ENCODE peak calls at places on chromosomes 13 and 19, in ten cellular contexts. I, G, K, R, U, Q, B, L, F and M are unnamed samples. For H3K9me3, the result is how much of the 10 kb centered on the place peaks cover.

GRCh38 chr13:108859202-108860012 is 230.0 kb downstream of the MYO16 start:
- DNase-seq in K (peak), Q (no peak), B (no peak), F (no peak), R (peak), U (no peak), G (no peak), L (no peak), I (no peak), M (peak)

GRCh38 chr13:98487522-98487921 is 89.4 kb downstream of the STK24 start:
- DNase-seq in U (no peak), L (peak), K (no peak), G (peak), Q (no peak), I (no peak), F (no peak), R (no peak), B (no peak), M (no peak)

GRCh38 chr19:2986951-2987491 is 9.7 kb downstream of the TLE6 start:
- DNase-seq in G (no peak), K (no peak), U (no peak), F (no peak), Q (no peak), B (no peak), I (no peak), L (peak), R (no peak), M (no peak)

GRCh38 chr19:2512523-2513431 is 36.9 kb downstream of the GADD45B start:
- DNase-seq in U (no peak), I (no peak), L (no peak), G (no peak), K (no peak), Q (no peak), R (no peak), F (peak), B (no peak), M (no peak)

GRCh38 chr19:29263305-29264080 is 50.5 kb upstream of the UQCRFS1 start:
- DNase-seq in I (no peak), K (peak), G (peak), B (no peak), F (no peak), R (no peak), Q (peak), L (peak), U (no peak), M (no peak)

GRCh38 chr19:49210108-49210900 is 52.7 kb downstream of the TRPM4 start:
- DNase-seq in K (peak), G (peak), F (no peak), R (no peak), L (peak), B (no peak), Q (peak), U (no peak), I (no peak), M (no peak)

GRCh38 chr19:27974082-27974513 is 1238.9 kb downstream of the UQCRFS1 start:
- DNase-seq in L (peak), I (no peak), Q (peak), F (no peak), B (no peak), U (no peak), G (peak), K (peak), R (no peak), M (peak)

GRCh38 chr13:107642841-107643240 is 572.5 kb downstream of the LIG4 start:
- DNase-seq in U (no peak), R (peak), L (no peak), B (no peak), Q (no peak), F (no peak), G (no peak), K (no peak), I (no peak), M (no peak)

GRCh38 chr19:13981467-13981866 is 24.7 kb downstream of the RFX1 start:
- DNase-seq in Q (no peak), K (no peak), R (no peak), F (no peak), B (no peak), U (no peak), L (no peak), G (no peak), I (no peak), M (no peak)

GRCh38 chr13:104962411-104962810 is 1573.1 kb downstream of the EFNB2 start:
- DNase-seq in U (no peak), L (no peak), F (no peak), I (no peak), K (no peak), B (no peak), Q (no peak), R (no peak), G (no peak), M (no peak)

GRCh38 chr19:14320253-14320652 is 61.0 kb upstream of the ADGRE5 start:
- DNase-seq in R (no peak), I (no peak), L (no peak), Q (no peak), K (no peak), F (no peak), B (no peak), G (no peak), U (no peak), M (no peak)

GRCh38 chr19:18007939-18008673 is at the start of gene ARRDC2:
- DNase-seq in Q (peak), I (peak), G (peak), L (peak), B (peak), R (peak), F (peak), K (peak), U (no peak), M (peak)

GRCh38 chr19:7597689-7598088 is 2.0 kb downstream of the CAMSAP3 start:
- DNase-seq in U (no peak), Q (no peak), L (no peak), B (no peak), K (no peak), I (no peak), F (no peak), G (no peak), R (no peak), M (no peak)

GRCh38 chr13:48775285-48775684 is 121.6 kb downstream of the CYSLTR2 start:
- DNase-seq in F (no peak), G (no peak), B (no peak), L (no peak), K (no peak), I (no peak), Q (no peak), U (no peak), R (no peak), M (peak)

GRCh38 chr19:31664096-31664495 is 314.9 kb upstream of the TSHZ3 start:
- DNase-seq in K (no peak), L (no peak), U (no peak), F (no peak), B (no peak), I (no peak), Q (no peak), R (no peak), G (no peak), M (no peak)

GRCh38 chr19:57025491-57025890 is 94.3 kb upstream of the USP29 start:
- DNase-seq in Q (no peak), L (no peak), R (no peak), K (no peak), U (no peak), B (no peak), G (no peak), I (no peak), F (no peak), M (no peak)
- H3K9me3 ChIP-seq in Q (under half), L (half or more), R (under half), K (under half), U (under half), B (under half), G (under half), I (under half), F (under half), M (under half)

DNA sequence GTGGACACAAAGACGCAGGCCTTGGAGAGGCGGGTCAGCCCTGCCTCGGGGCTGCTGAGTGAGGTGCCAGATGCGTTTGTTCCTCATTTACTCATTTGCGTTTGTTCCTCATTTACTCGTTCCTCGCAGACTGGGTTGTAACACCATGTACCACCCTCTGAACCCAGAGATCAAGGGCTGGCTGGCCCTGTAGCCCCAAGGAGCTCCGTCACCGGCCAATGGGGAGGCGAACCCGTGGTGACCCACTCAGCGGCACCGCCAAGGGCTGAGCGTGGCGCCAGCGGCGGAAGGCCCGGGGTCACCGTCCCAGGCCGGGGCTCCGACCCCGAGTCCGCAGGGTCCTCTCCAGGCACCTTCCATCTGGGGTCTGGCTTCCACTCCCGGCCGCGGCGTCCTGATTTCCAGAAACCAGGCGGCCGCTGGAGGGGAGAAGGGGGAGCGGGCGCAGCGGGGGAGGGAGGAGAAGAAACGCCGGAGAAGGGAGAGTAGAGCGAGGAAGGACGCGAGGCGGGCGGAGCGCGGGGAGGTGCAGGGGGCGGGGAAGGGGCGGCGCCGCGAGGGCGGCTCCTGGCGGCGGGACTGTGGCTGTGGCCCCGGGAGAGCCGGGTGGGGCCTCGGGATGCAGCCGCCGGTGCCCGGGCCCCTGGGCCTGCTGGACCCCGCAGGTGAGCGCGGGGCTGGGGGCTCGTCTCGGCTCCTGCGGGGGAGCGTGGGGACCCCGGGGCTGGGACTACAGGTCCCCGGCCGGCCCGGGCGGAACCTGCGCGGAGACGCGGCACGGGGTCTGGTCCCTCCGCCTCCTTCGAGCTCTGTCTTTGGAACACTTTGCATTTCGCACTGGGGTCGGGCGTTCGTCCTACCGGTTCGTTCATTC is at the start of gene TMEM255B:
- DNase-seq in U (peak), I (no peak), R (peak), Q (peak), F (peak), B (peak), L (peak), G (peak), K (peak), M (peak)
- TF ChIP-seq CTCF in U (no peak), I (peak), R (no peak), Q (peak), F (peak), B (no peak), L (peak), G (no peak), K (no peak), M (no peak)

GRCh38 chr19:51921949-51922348 is 5.3 kb upstream of the ZNF613 start:
- DNase-seq in F (no peak), U (no peak), I (no peak), B (no peak), Q (no peak), G (no peak), R (no peak), L (peak), K (no peak), M (no peak)

GRCh38 chr19:51915324-51915867 is 10.6 kb upstream of the ZNF649 start:
- DNase-seq in G (no peak), L (no peak), U (no peak), F (no peak), R (no peak), B (no peak), K (no peak), I (no peak), Q (no peak), M (no peak)

GRCh38 chr19:51916167-51916566 is 11.1 kb upstream of the ZNF613 start:
- DNase-seq in L (no peak), G (no peak), K (no peak), F (no peak), R (no peak), I (no peak), B (no peak), Q (no peak), U (no peak), M (no peak)

GRCh38 chr19:51919606-51920005 is 7.7 kb upstream of the ZNF613 start:
- DNase-seq in G (no peak), K (no peak), I (no peak), R (no peak), U (no peak), F (no peak), B (no peak), Q (no peak), L (no peak), M (no peak)
- H3K9me3 ChIP-seq in G (under half), K (half or more), I (under half), R (under half), U (under half), F (half or more), B (half or more), Q (under half), L (half or more), M (under half)

DNA sequence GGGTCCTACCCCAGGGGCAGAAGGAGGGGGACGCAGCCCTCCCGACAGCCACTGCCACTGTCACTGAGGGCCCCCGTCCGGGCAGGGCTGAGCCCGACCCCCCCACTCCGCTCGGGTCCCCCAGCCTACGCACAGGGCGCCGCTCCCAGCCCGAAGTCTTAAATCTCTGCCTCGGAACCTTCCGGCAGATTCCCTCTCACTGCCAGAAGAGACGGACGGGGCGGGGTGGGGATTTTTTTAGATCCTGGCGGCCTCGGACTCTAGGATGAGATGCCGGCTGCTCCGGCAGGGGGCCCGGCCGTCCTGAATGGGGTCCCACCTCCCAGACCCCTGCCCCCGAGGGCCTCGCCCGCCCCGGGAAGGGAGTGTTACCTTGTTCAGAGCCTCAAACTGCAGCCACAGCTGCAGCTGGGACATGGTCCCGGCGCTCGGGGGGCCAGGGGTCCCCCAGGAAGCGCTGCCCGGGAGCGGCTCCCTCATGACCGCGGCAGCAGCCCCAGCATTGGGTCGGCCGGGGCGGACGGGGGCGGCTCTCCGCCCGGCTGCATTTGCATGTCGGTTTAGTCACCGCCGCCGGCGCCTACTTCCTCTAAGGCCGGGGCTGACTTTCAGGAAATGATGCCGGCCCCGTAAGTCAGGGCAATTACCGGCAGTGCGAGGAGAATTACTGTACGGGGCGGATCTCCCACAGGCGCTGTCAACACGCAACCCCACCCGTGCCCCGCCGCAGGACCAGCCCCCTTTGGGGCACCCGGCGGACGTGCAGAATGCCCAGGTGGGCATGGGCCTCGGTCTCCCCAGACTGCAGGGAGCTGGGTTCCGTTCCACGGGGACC is 28.1 kb downstream of the GPX4 start:
- DNase-seq in I (no peak), B (peak), Q (peak), F (peak), K (peak), L (peak), R (peak), U (no peak), G (peak), M (peak)
- TF ChIP-seq CTCF in I (peak), B (peak), Q (no peak), F (peak), K (no peak), L (peak), R (peak), U (no peak), G (peak), M (no peak)

DNA sequence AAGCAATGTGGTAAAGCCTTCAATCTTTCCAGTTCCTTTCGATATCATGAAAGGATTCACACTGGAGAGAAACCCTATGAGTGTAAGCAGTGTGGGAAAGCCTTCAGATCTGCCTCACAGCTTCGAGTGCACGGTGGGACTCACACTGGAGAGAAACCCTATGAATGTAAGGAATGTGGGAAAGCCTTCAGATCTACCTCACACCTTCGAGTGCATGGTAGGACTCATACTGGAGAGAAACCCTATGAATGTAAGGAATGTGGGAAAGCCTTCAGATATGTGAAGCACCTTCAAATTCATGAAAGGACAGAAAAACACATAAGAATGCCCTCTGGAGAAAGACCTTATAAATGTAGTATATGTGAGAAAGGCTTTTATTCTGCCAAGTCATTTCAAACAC is 15.6 kb upstream of the ZNF763 start:
- DNase-seq in B (no peak), U (no peak), L (no peak), F (no peak), R (no peak), I (no peak), K (no peak), G (no peak), Q (no peak), M (peak)
- H3K9me3 ChIP-seq in B (half or more), U (half or more), L (half or more), F (half or more), R (half or more), I (half or more), K (half or more), G (under half), Q (half or more), M (half or more)

GRCh38 chr13:51935326-51936171 is 73.8 kb downstream of the CCDC70 start:
- DNase-seq in B (no peak), U (peak), Q (peak), I (no peak), G (no peak), K (peak), R (no peak), F (no peak), L (peak), M (no peak)
- TF ChIP-seq CTCF in B (peak), U (peak), Q (peak), I (no peak), G (no peak), K (peak), R (peak), F (peak), L (peak), M (no peak)

GRCh38 chr19:37007587-37008220 is 70.5 kb upstream of the ZNF420 start:
- DNase-seq in F (peak), L (no peak), K (peak), Q (peak), B (peak), U (no peak), G (peak), R (peak), I (no peak), M (peak)
- H3K9me3 ChIP-seq in F (under half), L (under half), K (under half), Q (under half), B (half or more), U (under half), G (under half), R (half or more), I (under half), M (under half)

DNA sequence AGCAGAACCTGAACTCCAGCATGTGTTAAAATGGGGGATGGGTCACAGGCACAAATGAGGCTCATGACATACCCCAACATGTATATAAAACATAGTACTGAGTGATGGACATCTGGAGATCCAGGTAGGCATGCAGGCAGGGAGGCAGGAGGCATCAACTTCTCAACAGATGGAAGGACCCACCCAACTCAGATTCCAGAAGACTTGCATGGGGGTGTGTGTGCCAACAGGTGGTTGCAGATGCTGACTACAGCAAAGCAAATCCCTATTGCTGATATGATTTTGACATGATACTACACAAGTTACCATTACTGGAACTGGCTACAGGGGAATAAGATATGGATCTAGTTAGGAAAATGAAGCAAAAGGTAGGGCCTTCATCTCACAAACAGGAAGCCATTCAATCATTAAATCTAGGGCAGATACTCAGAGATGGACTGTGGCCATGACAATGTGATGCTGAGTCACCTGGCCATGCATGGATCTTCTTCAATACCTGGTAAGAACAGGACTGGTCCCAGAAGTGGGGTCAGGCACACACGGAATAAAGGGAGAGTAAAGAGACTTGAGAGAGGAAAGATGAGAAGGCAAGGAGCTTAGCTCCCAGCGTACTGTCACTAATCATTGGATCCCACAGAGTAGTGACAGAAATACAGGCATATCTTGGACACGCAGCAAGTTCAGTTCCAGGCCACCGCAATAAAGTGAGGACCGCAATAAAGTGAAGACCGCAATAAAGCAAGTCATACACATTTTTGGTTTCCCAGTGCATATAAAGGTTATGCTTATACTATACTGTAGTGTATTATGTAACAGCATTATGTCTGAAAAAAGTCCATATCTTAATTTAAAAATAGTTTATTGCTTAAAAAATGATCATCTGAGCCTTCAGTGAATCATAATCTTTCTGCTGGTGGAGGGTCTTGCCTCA is 91.3 kb downstream of the USP12 start:
- DNase-seq in U (no peak), R (no peak), G (no peak), F (no peak), Q (no peak), I (no peak), K (no peak), L (no peak), B (no peak), M (no peak)
- TF ChIP-seq CTCF in U (no peak), R (no peak), G (no peak), F (no peak), Q (no peak), I (no peak), K (no peak), L (no peak), B (no peak), M (no peak)

GRCh38 chr13:90396266-90396665 is 951.2 kb upstream of the MIR17HG start:
- DNase-seq in G (no peak), B (no peak), Q (no peak), I (no peak), K (no peak), R (no peak), F (no peak), U (no peak), L (no peak), M (no peak)

GRCh38 chr13:90395846-90396245 is 951.6 kb upstream of the MIR17HG start:
- DNase-seq in B (no peak), G (no peak), L (no peak), F (no peak), U (no peak), I (no peak), R (no peak), K (no peak), Q (no peak), M (no peak)

GRCh38 chr13:90400372-90400771 is 947.1 kb upstream of the MIR17HG start:
- DNase-seq in I (no peak), K (no peak), R (no peak), G (no peak), B (no peak), Q (no peak), L (no peak), U (no peak), F (no peak), M (no peak)

GRCh38 chr13:90393408-90393807 is 954.1 kb upstream of the MIR17HG start:
- DNase-seq in I (no peak), L (no peak), U (no peak), K (no peak), B (no peak), F (no peak), R (no peak), Q (no peak), G (no peak), M (no peak)

GRCh38 chr13:90395348-90395747 is 952.1 kb upstream of the MIR17HG start:
- DNase-seq in L (no peak), F (no peak), U (no peak), I (no peak), R (no peak), K (no peak), G (no peak), Q (no peak), B (no peak), M (no peak)
- H3K9me3 ChIP-seq in L (under half), F (under half), U (under half), I (under half), R (under half), K (under half), G (under half), Q (under half), B (under half), M (under half)